ENCODE peak calls at places on chromosomes 2 and 18, in five cellular contexts. One of them, this sample, is unnamed.
A peak's percentile ranks its signal among the peaks of the same experiment; 100 is the strongest.

GRCh38 chr2:197915548-197916265 is 111.3 kb downstream of the PLCL1 start:
- DNase-seq in AG04450: peak; percentile 32
- DNase-seq in OCI-LY7: no peak
- DNase-seq in anterior cingulate cortex: no peak
- DNase-seq in iPS-NIHi11: no peak
- DNase-seq in this sample: no peak

GRCh38 chr2:199261221-199261620 is 196.5 kb downstream of the SATB2 start:
- DNase-seq in anterior cingulate cortex: no peak
- DNase-seq in AG04450: peak; percentile 46
- DNase-seq in iPS-NIHi11: no peak
- DNase-seq in OCI-LY7: no peak
- DNase-seq in this sample: peak; percentile 27

GRCh38 chr2:121506187-121506586 is 24.5 kb upstream of the RNU4ATAC start:
- DNase-seq in OCI-LY7: no peak
- DNase-seq in AG04450: no peak
- DNase-seq in anterior cingulate cortex: no peak
- DNase-seq in iPS-NIHi11: no peak
- DNase-seq in this sample: no peak

GRCh38 chr2:207819839-207820784 is 50.4 kb upstream of the FZD5 start:
- DNase-seq in iPS-NIHi11: no peak
- DNase-seq in OCI-LY7: no peak
- DNase-seq in anterior cingulate cortex: no peak
- DNase-seq in AG04450: no peak
- DNase-seq in this sample: no peak

GRCh38 chr18:50786851-50787250 is 33.0 kb downstream of the MRO start:
- DNase-seq in iPS-NIHi11: no peak
- DNase-seq in anterior cingulate cortex: no peak
- DNase-seq in AG04450: no peak
- DNase-seq in OCI-LY7: no peak
- DNase-seq in this sample: no peak

GRCh38 chr18:37665346-37665745 is 99.7 kb upstream of the CELF4 start:
- DNase-seq in anterior cingulate cortex: no peak
- DNase-seq in AG04450: no peak
- DNase-seq in OCI-LY7: no peak
- DNase-seq in iPS-NIHi11: no peak
- DNase-seq in this sample: no peak

GRCh38 chr2:186554850-186555785 is 34.7 kb upstream of the ITGAV start:
- DNase-seq in anterior cingulate cortex: no peak
- DNase-seq in OCI-LY7: no peak
- DNase-seq in AG04450: no peak
- DNase-seq in iPS-NIHi11: no peak
- DNase-seq in this sample: no peak

GRCh38 chr2:126658910-126659613 is 3.1 kb downstream of the GYPC start:
- DNase-seq in iPS-NIHi11: no peak
- DNase-seq in AG04450: peak; percentile 26
- DNase-seq in OCI-LY7: peak; percentile 78
- DNase-seq in anterior cingulate cortex: no peak
- DNase-seq in this sample: no peak

GRCh38 chr18:23283933-23284430 is 148.7 kb downstream of the CABLES1 start:
- DNase-seq in OCI-LY7: no peak
- DNase-seq in AG04450: no peak
- DNase-seq in anterior cingulate cortex: no peak
- DNase-seq in iPS-NIHi11: peak; percentile 53
- DNase-seq in this sample: peak; percentile 34

GRCh38 chr2:30823452-30823851 is 16.2 kb upstream of the CAPN13 start:
- DNase-seq in iPS-NIHi11: no peak
- DNase-seq in OCI-LY7: no peak
- DNase-seq in AG04450: no peak
- DNase-seq in anterior cingulate cortex: peak; percentile 52
- DNase-seq in this sample: no peak

GRCh38 chr2:46394649-46395510 is 84.5 kb upstream of the TMEM247 start:
- DNase-seq in anterior cingulate cortex: no peak
- DNase-seq in AG04450: no peak
- DNase-seq in iPS-NIHi11: no peak
- DNase-seq in OCI-LY7: no peak
- DNase-seq in this sample: no peak

GRCh38 chr2:236642584-236643291 is 73.1 kb downstream of the ACKR3 start:
- DNase-seq in AG04450: peak; percentile 37
- DNase-seq in iPS-NIHi11: no peak
- DNase-seq in anterior cingulate cortex: no peak
- DNase-seq in OCI-LY7: no peak
- DNase-seq in this sample: peak; percentile 67

GRCh38 chr18:76005632-76006031 is 489.4 kb downstream of the ZNF516 start:
- DNase-seq in iPS-NIHi11: no peak
- DNase-seq in OCI-LY7: no peak
- DNase-seq in AG04450: no peak
- DNase-seq in anterior cingulate cortex: no peak
- DNase-seq in this sample: no peak

GRCh38 chr2:144523606-144524131 is 3.8 kb upstream of the ZEB2 start:
- DNase-seq in anterior cingulate cortex: no peak
- DNase-seq in AG04450: no peak
- DNase-seq in iPS-NIHi11: peak; percentile 31
- DNase-seq in OCI-LY7: no peak
- DNase-seq in this sample: no peak

GRCh38 chr2:30514134-30514860 is 67.3 kb downstream of the LCLAT1 start:
- DNase-seq in iPS-NIHi11: no peak
- DNase-seq in AG04450: peak; percentile 72
- DNase-seq in OCI-LY7: no peak
- DNase-seq in anterior cingulate cortex: no peak
- DNase-seq in this sample: no peak

GRCh38 chr2:10914272-10914693 is 2.5 kb downstream of the KCNF1 start:
- DNase-seq in anterior cingulate cortex: no peak
- DNase-seq in OCI-LY7: no peak
- DNase-seq in iPS-NIHi11: peak; percentile 77
- DNase-seq in AG04450: no peak
- DNase-seq in this sample: no peak

GRCh38 chr2:132503621-132504200 is 87.1 kb downstream of the GPR39 start:
- DNase-seq in anterior cingulate cortex: no peak
- DNase-seq in AG04450: no peak
- DNase-seq in OCI-LY7: no peak
- DNase-seq in iPS-NIHi11: no peak
- DNase-seq in this sample: no peak